ENCODE peak calls at places on chromosomes 2 and 18, in eight cellular contexts. T is Peyer's patch, B is IMR-90, V is heart left ventricle, S is A549, Q is suprapubic skin, D is endothelial cell of umbilical vein, M is spleen. R is an unnamed sample.

GRCh38 chr2:16773080-16773713 is 107.6 kb upstream of the CYRIA start:
- DNase-seq in Q (no peak), M (no peak), S (peak), B (peak), D (peak), T (no peak), V (no peak), R (peak)

GRCh38 chr18:9417081-9417841 is 58.1 kb upstream of the RALBP1 start:
- DNase-seq in B (peak), V (peak), D (peak), Q (no peak), M (no peak), S (no peak), T (no peak), R (peak)

GRCh38 chr2:95121150-95121494 is 486 bp downstream of the MRPS5 start:
- DNase-seq in B (peak), V (no peak), M (no peak), D (peak), T (no peak), S (no peak), Q (no peak), R (no peak)

GRCh38 chr18:49628993-49629795 is 67.3 kb downstream of the LIPG start:
- DNase-seq in V (peak), S (no peak), B (no peak), T (peak), M (no peak), D (no peak), Q (no peak), R (peak)

GRCh38 chr18:63152791-63153190 is 166.8 kb downstream of the BCL2 start:
- DNase-seq in S (no peak), T (no peak), M (no peak), B (no peak), V (no peak), Q (no peak), D (no peak), R (no peak)

GRCh38 chr2:174606336-174606735 is 8.7 kb upstream of the WIPF1 start:
- DNase-seq in V (no peak), T (no peak), B (peak), Q (no peak), M (no peak), S (peak), D (no peak), R (peak)

GRCh38 chr18:45046226-45046625 is 365.5 kb downstream of the SETBP1 start:
- DNase-seq in D (no peak), Q (no peak), V (no peak), B (no peak), S (no peak), M (no peak), T (peak), R (no peak)

GRCh38 chr2:111122631-111123421 is 2.1 kb downstream of the BCL2L11 start:
- DNase-seq in V (peak), D (peak), T (peak), B (peak), M (peak), S (peak), Q (peak), R (peak)

GRCh38 chr2:149004836-149005235 is 33.7 kb upstream of the LYPD6B start:
- DNase-seq in V (no peak), S (no peak), Q (no peak), M (no peak), T (no peak), B (no peak), D (no peak), R (no peak)

GRCh38 chr2:12430036-12430795 is 286.5 kb upstream of the TRIB2 start:
- DNase-seq in V (no peak), B (peak), S (no peak), D (no peak), Q (no peak), T (no peak), M (no peak), R (no peak)

GRCh38 chr2:26595146-26595545 is 46.0 kb downstream of the CIB4 start:
- DNase-seq in S (no peak), M (peak), V (no peak), D (no peak), Q (peak), T (peak), B (no peak), R (no peak)

GRCh38 chr18:36188912-36189311 is 1.6 kb downstream of the MOCOS start:
- DNase-seq in S (no peak), V (no peak), Q (no peak), D (no peak), B (no peak), M (no peak), T (peak), R (no peak)

GRCh38 chr2:143128681-143129580 is at the start of gene ARHGAP15:
- DNase-seq in B (no peak), M (peak), V (peak), D (no peak), T (peak), S (no peak), Q (no peak), R (no peak)

GRCh38 chr2:160816916-160817315 is 323.3 kb upstream of the RBMS1 start:
- DNase-seq in B (no peak), T (no peak), Q (no peak), V (no peak), M (no peak), S (no peak), D (no peak), R (no peak)

GRCh38 chr2:196123679-196124373 is 47.6 kb downstream of the STK17B start:
- DNase-seq in Q (no peak), S (no peak), M (no peak), D (peak), T (no peak), V (no peak), B (peak), R (no peak)

GRCh38 chr18:3652380-3653262 is 202.6 kb downstream of the TGIF1 start:
- DNase-seq in M (no peak), V (peak), Q (no peak), B (peak), T (peak), S (peak), D (peak), R (peak)

GRCh38 chr2:70807102-70807827 is 13.1 kb downstream of the CLEC4F start:
- DNase-seq in D (no peak), Q (no peak), S (no peak), B (no peak), M (no peak), T (no peak), V (no peak), R (no peak)

GRCh38 chr2:132623096-132623839 is 46.7 kb downstream of the LYPD1 start:
- DNase-seq in M (no peak), D (peak), B (peak), S (no peak), Q (no peak), T (no peak), V (no peak), R (no peak)

DNA sequence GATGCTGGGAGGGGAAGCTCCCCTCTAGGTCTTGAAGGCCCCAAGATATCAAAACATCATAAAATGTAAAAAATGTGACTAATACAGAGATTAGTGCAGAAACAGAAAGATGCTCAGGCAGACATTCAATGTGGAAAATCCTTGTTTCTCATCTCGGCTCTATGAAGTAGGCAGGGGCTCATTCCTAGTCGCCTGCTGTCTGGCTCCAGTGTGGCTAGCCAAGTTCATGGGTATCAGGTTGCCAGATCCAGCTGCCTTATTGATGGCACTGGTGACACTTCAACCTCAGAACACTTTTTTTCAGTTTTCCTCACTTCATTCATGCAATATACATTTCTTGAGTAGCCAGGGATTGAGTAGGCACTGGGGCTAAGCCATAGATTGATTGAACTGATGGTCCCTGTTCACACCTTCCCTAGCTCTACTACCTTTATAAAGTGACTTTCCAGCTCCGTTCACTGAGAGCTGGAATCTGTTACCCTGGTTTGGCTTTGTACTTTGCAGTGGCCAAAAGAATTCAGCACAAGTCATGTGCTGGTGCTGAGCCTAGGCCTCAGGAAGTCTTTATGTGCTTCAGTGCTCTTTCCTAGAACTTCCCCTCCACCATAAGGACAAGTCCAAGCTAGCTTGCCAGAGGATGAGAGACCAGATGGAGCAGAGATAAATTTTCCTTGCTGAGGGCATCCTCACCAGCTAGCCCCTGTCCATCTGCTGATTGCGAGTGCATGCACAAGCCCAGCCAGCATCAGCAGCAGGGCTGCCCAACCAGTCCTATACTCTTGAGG is 373.6 kb upstream of the ST6GAL2 start:
- DNase-seq in T (no peak), D (no peak), V (no peak), B (no peak), M (no peak), S (no peak), Q (no peak), R (no peak)
- H3K27ac ChIP-seq in T (no peak), D (no peak), V (no peak), B (no peak), M (no peak), S (no peak), Q (no peak), R (no peak)

GRCh38 chr2:8682719-8683667 is 1.1 kb downstream of the ID2 start:
- DNase-seq in M (peak), S (no peak), T (peak), Q (no peak), B (peak), V (peak), D (peak), R (peak)
- TF ChIP-seq POLR2A in M (peak), S (no peak), T (no peak), Q (no peak), B (peak), V (no peak), D (no peak), R (peak)

GRCh38 chr2:85872536-85873161 is 16.1 kb downstream of the ST3GAL5 start:
- DNase-seq in Q (no peak), M (no peak), D (no peak), T (no peak), V (no peak), S (no peak), B (no peak), R (no peak)
- TF ChIP-seq CTCF in Q (no peak), M (no peak), D (no peak), T (no peak), V (peak), S (no peak), B (no peak), R (no peak)

DNA sequence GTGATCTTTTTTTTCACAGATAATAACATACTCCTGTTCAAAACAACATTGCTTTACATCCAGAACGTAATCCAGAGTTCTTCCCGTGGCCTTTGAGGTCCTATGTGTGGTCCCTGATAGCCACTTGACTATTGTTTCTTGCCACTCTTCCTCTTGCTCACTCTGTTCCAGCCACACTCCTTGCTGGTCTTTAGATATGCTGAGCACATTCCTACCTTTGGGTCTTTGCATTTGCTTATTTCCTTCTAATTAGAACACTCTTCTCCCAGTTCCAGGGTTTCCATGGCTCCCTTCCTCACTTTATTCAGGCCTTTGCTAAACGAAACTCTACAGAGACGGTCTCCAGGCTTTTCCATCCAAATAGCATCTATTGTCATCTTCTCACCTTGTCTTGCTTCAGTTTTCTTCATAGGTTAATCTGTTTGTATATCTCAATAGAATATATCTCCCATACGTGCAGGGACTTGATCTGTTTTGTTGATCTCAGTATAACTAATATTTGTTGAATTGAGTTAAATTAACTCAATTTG is 59.9 kb downstream of the ACSL3 start:
- DNase-seq in M (no peak), Q (no peak), S (no peak), T (no peak), B (no peak), D (no peak), V (no peak), R (no peak)
- H3K27ac ChIP-seq in M (no peak), Q (no peak), S (no peak), T (no peak), B (peak), D (no peak), V (no peak), R (no peak)

GRCh38 chr2:74548285-74548918 is 5.3 kb downstream of the LOXL3 start:
- DNase-seq in Q (no peak), V (no peak), D (no peak), S (no peak), M (no peak), T (no peak), B (no peak), R (no peak)

GRCh38 chr2:74549685-74549971 is 4.1 kb downstream of the LOXL3 start:
- DNase-seq in V (no peak), T (no peak), B (no peak), M (no peak), S (no peak), Q (no peak), D (no peak), R (no peak)

GRCh38 chr2:74550231-74550630 is 3.5 kb downstream of the LOXL3 start:
- DNase-seq in B (no peak), D (no peak), T (no peak), Q (no peak), V (no peak), M (no peak), S (no peak), R (no peak)

GRCh38 chr2:74551530-74551929 is 2.2 kb downstream of the LOXL3 start:
- DNase-seq in V (no peak), M (no peak), S (no peak), B (no peak), Q (no peak), D (no peak), T (no peak), R (no peak)

DNA sequence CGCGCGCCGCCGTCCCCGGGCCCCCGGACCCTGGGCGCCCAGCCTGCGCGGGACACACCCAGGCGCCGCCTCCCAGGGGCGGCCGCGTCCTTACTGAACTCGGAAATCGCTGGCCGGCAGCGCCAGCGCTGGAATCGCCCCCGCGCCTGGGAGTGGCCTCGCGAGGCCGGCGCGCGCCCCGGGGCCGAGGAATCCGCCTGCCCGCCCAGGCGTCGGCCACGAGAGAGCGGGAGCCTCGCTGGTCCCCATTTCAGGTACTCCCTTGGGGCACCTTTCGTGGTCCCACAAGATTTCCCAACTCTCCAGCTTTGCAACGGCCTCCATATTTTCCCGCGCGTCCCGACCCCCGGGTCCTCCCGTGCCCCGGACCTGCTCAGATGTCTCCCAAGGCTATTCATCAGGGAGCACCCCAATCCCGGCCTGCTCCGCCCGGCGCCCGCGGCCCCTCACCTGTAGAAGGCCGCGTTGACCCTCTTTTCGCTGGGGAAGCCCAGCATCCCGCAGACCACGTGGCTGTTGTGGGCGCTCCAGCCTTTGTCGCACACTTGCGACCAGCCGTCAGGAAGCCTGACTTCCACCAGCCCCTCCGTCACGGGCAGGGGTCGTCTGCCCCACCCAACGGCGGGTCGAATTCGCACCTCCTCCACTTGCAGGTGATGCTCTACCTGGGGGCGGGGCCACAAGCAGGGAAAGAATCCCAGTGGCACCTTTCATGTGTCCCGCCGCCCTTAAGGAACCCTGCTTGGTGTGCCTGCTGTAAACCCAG is 4.6 kb downstream of the LOXL3 start:
- DNase-seq in S (peak), V (peak), D (peak), Q (no peak), M (peak), T (peak), B (peak), R (peak)
- TF ChIP-seq POLR2A in S (peak), V (peak), D (peak), Q (no peak), M (no peak), T (no peak), B (no peak), R (peak)

DNA sequence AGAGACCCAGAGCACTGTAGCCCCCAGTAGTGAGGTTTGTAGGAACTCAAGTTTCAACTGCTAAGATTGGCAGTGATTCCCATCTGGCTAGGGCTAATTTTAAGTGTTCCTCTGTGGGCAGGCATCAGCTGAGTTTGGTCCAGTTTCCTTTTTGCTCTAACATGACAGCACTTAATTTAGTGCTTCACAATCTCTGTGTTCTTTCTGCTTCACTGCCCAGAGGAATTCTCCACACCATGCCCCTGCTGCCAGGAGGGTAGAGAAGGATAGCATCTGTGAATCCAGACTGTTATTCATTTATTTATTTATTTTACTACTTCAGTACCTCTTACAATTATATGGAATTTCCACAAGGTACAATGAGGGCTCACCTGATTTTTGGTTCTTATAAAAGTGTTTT is 549.9 kb upstream of the FSIP2 start:
- DNase-seq in Q (no peak), D (no peak), T (no peak), S (no peak), B (no peak), V (no peak), M (no peak), R (no peak)
- TF ChIP-seq CTCF in Q (no peak), D (no peak), T (no peak), S (no peak), B (no peak), V (no peak), M (no peak), R (no peak)

GRCh38 chr18:46387426-46388131 is 269.4 kb downstream of the LOXHD1 start:
- DNase-seq in V (peak), Q (no peak), S (no peak), D (no peak), M (no peak), B (no peak), T (no peak), R (no peak)
- H3K27ac ChIP-seq in V (peak), Q (peak), S (no peak), D (no peak), M (no peak), B (no peak), T (no peak), R (no peak)

DNA sequence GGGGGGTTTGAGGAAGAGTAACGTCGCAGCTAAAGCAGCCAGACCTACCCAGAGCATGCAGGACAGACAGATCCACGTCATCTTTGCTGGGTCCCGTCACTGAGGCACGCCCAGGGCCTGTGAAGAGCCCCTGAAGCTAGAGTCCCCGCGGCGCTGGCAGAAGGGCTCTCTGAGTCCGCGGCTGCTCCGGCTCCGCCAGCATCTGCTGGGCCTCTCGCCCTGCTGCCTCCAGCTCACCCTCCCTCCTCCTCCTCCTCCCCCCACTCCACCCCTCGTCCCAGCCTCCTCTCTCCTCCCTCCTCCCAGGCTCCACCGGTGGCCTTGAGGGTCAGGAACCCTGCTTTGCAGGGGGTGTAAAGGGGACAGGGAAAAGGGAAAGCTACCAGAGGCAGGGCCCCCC is at the start of gene TNS1:
- DNase-seq in T (no peak), V (peak), B (peak), Q (no peak), S (no peak), M (no peak), D (no peak), R (peak)
- TF ChIP-seq POLR2A in T (no peak), V (peak), B (peak), Q (no peak), S (no peak), M (no peak), D (no peak), R (peak)

GRCh38 chr2:203693242-203693879 is 13.1 kb upstream of the CD28 start:
- DNase-seq in B (no peak), T (no peak), M (no peak), D (peak), S (no peak), V (no peak), Q (no peak), R (no peak)

GRCh38 chr2:203691149-203691548 is 15.3 kb upstream of the CD28 start:
- DNase-seq in T (no peak), D (peak), Q (no peak), V (no peak), B (no peak), M (no peak), S (no peak), R (no peak)

GRCh38 chr2:203692039-203692710 is 14.3 kb upstream of the CD28 start:
- DNase-seq in S (no peak), V (peak), B (no peak), T (no peak), Q (no peak), D (peak), M (no peak), R (no peak)

GRCh38 chr2:203690110-203691047 is 16.1 kb upstream of the CD28 start:
- DNase-seq in V (no peak), Q (no peak), D (no peak), S (no peak), T (no peak), B (peak), M (no peak), R (no peak)

GRCh38 chr2:203694186-203694585 is 12.3 kb upstream of the CD28 start:
- DNase-seq in S (no peak), V (no peak), T (no peak), B (no peak), Q (no peak), M (no peak), D (no peak), R (no peak)
- TF ChIP-seq CTCF in S (no peak), V (no peak), T (no peak), B (no peak), Q (no peak), M (no peak), D (no peak), R (no peak)